ENCODE peak calls at places on chromosome 20, in six cellular contexts. O is A549, A is GM12878, M is HepG2, E is endothelial cell of umbilical vein, L is K562. S is an unnamed sample.

GRCh38 chr20:44967207-44967807 is 995 bp downstream of the STK4 start:
- DNase-seq in L (peak; percentile 35), O (no peak), A (no peak), E (peak; percentile 14), M (peak; percentile 49), S (peak; percentile 76)

GRCh38 chr20:1803216-1804128 is 91.7 kb upstream of the SIRPA start:
- DNase-seq in L (no peak), A (no peak), E (peak; percentile 72), M (no peak), O (no peak), S (peak; percentile 97)

GRCh38 chr20:10447028-10447427 is 11.9 kb downstream of the SLX4IP start:
- DNase-seq in M (peak; percentile 32), E (peak; percentile 66), A (peak; percentile 92), L (peak; percentile 36), O (peak; percentile 86), S (peak; percentile 94)

GRCh38 chr20:2742431-2742830 is 49.9 kb downstream of the EBF4 start:
- DNase-seq in O (no peak), L (no peak), E (no peak), M (no peak), A (no peak), S (no peak)

GRCh38 chr20:63100926-63101699 is 94.3 kb upstream of the BHLHE23 start:
- DNase-seq in O (no peak), L (no peak), A (no peak), E (no peak), M (no peak), S (no peak)

GRCh38 chr20:52168116-52168515 is 23.5 kb downstream of the ZFP64 start:
- DNase-seq in A (no peak), L (no peak), E (no peak), M (no peak), O (no peak), S (no peak)

GRCh38 chr20:50715694-50716093 is 15.7 kb upstream of the PARD6B start:
- DNase-seq in L (no peak), A (no peak), M (no peak), O (no peak), E (no peak), S (no peak)

GRCh38 chr20:44785768-44786167 is 24.6 kb downstream of the RIMS4 start:
- DNase-seq in L (no peak), A (no peak), O (peak; percentile 39), E (no peak), M (no peak), S (no peak)

GRCh38 chr20:62925420-62926228 is 681 bp downstream of the DIDO1 start:
- DNase-seq in E (no peak), L (peak; percentile 61), M (no peak), A (no peak), O (peak; percentile 34), S (peak; percentile 80)

GRCh38 chr20:25360631-25361286 is 29.9 kb downstream of the ABHD12 start:
- DNase-seq in L (peak; percentile 8), O (peak; percentile 19), A (no peak), E (peak; percentile 45), M (no peak), S (peak; percentile 76)

GRCh38 chr20:25063546-25063945 is 5.6 kb upstream of the ACSS1 start:
- DNase-seq in E (no peak), O (no peak), M (no peak), A (no peak), L (no peak), S (no peak)

GRCh38 chr20:38805958-38806854 is 709 bp downstream of the PPP1R16B start:
- DNase-seq in E (peak; percentile 30), O (no peak), A (no peak), L (peak; percentile 37), M (no peak), S (peak; percentile 48)

GRCh38 chr20:40634891-40635290 is 54.1 kb downstream of the MAFB start:
- DNase-seq in A (no peak), L (no peak), M (no peak), O (no peak), E (no peak), S (no peak)

GRCh38 chr20:60780388-60781025 is 471.6 kb upstream of the CDH4 start:
- DNase-seq in L (no peak), E (no peak), A (no peak), O (no peak), M (no peak), S (no peak)

GRCh38 chr20:20946122-20946759 is 159.9 kb downstream of the LINC00237 start:
- DNase-seq in M (no peak), E (no peak), L (peak; percentile 83), A (no peak), O (no peak), S (peak; percentile 67)

GRCh38 chr20:50737352-50737751 is 6.0 kb downstream of the PARD6B start:
- DNase-seq in M (no peak), A (no peak), L (peak; percentile 81), O (peak; percentile 62), E (no peak), S (no peak)

GRCh38 chr20:41443667-41444066 is 77.0 kb upstream of the EMILIN3 start:
- DNase-seq in L (no peak), O (no peak), A (no peak), E (no peak), M (no peak), S (peak; percentile 38)

GRCh38 chr20:45995213-45996097 is 13.3 kb upstream of the MMP9 start:
- DNase-seq in L (no peak), E (no peak), O (peak; percentile 50), M (no peak), A (no peak), S (no peak)

GRCh38 chr20:53693265-53693871 is 99.7 kb upstream of the ZNF217 start:
- DNase-seq in O (no peak), L (no peak), A (no peak), M (no peak), E (no peak), S (no peak)

GRCh38 chr20:56348746-56349145 is 10.0 kb upstream of the FAM210B start:
- DNase-seq in A (no peak), E (peak; percentile 39), M (no peak), L (no peak), O (no peak), S (no peak)

GRCh38 chr20:60255426-60255825 is 297.2 kb downstream of the CDH26 start:
- DNase-seq in O (no peak), L (no peak), A (no peak), M (no peak), E (no peak), S (no peak)

GRCh38 chr20:57351042-57351783 is at the start of gene RAE1:
- DNase-seq in E (peak; percentile 93), A (peak; percentile 68), O (peak; percentile 92), L (peak; percentile 95), M (peak; percentile 95), S (peak; percentile 95)
- TF ChIP-seq POLR2A in E (peak; percentile 85), A (peak; percentile 91), O (peak; percentile 73), L (peak; percentile 94), M (peak; percentile 97), S (peak; percentile 73)

GRCh38 chr20:6683346-6683977 is 84.0 kb upstream of the BMP2 start:
- DNase-seq in A (no peak), E (no peak), L (no peak), M (no peak), O (no peak), S (no peak)

GRCh38 chr20:6689339-6689973 is 78.0 kb upstream of the BMP2 start:
- DNase-seq in L (no peak), M (no peak), E (no peak), O (no peak), A (no peak), S (peak; percentile 50)

GRCh38 chr20:6686171-6686570 is 81.3 kb upstream of the BMP2 start:
- DNase-seq in L (no peak), O (no peak), M (no peak), A (no peak), E (no peak), S (peak; percentile 63)

GRCh38 chr20:6680854-6681253 is 86.6 kb upstream of the BMP2 start:
- DNase-seq in E (no peak), O (no peak), M (no peak), A (no peak), L (no peak), S (no peak)

GRCh38 chr20:6685181-6685582 is 82.3 kb upstream of the BMP2 start:
- DNase-seq in O (no peak), E (peak; percentile 76), A (no peak), L (no peak), M (no peak), S (no peak)
- TF ChIP-seq MYC in O (no peak), E (no peak), A (no peak), L (no peak), M (no peak), S (no peak)

DNA sequence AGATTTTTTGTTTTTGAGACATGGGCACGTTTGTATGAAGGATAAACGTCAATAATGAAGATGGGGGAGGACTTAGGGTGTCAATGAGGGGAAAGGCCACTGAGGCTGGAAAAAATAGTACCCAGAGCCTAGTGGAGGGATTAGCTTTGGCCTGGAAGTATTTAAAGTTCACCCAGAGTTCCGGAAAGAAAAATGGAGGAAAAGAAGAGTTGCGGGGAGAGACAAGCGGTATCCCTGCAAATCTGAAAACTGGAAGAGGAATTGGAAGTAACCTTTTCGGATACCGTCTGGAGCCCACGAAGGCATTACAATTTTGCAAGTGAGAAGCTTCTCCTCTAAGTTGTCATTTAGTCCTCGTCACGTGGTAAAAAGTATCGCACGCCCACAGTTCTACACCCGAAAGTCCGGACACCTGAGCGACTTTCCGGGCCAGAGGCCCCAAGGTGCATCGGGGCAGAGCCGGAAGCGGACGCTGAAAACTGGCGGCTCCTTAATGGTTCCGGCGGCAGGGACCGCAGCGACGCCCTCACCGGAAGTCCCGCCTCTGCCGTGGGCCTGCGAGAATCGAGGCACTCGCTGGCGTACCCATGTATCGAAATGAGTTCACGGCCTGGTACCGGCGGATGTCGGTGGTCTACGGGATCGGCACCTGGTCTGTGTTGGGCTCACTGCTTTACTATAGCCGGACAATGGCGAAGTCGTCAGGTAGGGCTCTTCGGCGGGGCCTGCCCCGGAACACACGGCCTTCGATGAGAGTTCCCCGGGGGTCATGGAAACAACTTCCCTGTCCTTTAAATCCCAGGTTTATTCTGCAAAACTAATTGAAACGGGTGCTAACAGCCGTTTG is at the start of gene SMIM26:
- DNase-seq in M (peak; percentile 96), E (peak; percentile 81), L (peak; percentile 91), A (peak; percentile 80), O (peak; percentile 96), S (peak; percentile 94)
- TF ChIP-seq POLR2A in M (peak; percentile 94), E (peak; percentile 91), L (peak; percentile 79), A (peak; percentile 97), O (peak; percentile 92), S (peak; percentile 74)

GRCh38 chr20:9202440-9203080 is 133.7 kb downstream of the PLCB4 start:
- DNase-seq in L (no peak), M (no peak), A (no peak), E (no peak), O (peak; percentile 76), S (no peak)

GRCh38 chr20:9204979-9205378 is 136.1 kb downstream of the PLCB4 start:
- DNase-seq in O (no peak), A (no peak), L (no peak), M (no peak), E (no peak), S (no peak)

GRCh38 chr20:9203081-9203447 is 134.2 kb downstream of the PLCB4 start:
- DNase-seq in L (no peak), A (no peak), O (peak; percentile 31), E (no peak), M (no peak), S (no peak)

GRCh38 chr20:9200196-9200595 is 131.3 kb downstream of the PLCB4 start:
- DNase-seq in A (no peak), E (no peak), O (peak; percentile 71), L (no peak), M (no peak), S (no peak)

DNA sequence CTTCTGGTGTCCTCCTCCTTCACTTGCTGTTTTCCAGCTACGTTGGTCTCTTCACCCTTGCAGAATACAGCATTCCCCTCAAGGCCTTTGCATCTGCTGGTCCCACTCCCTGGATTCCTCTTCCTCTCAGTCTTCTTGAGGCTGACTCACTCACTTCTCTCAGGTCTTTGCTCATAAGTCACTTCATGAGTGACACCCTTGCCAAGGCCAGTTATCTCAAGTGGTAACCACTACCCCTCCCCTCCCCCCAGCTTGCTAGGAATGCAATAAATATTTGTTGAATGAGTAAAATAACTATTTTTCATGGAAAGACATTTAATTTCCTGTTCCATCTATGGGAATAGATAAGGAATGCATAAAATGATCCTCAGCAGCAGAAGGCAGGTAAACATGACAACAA is 131.7 kb downstream of the PLCB4 start:
- DNase-seq in L (peak; percentile 11), A (no peak), M (no peak), E (no peak), O (peak; percentile 96), S (no peak)
- TF ChIP-seq MYC in L (no peak), A (no peak), M (no peak), E (no peak), O (no peak), S (no peak)